ENCODE peak calls at places on chromosomes 7 and 10, in eight cellular contexts. F, V, X, O, H, A, E and M are unnamed samples.
A peak's percentile ranks its signal among the peaks of the same experiment; 100 is the strongest.

GRCh38 chr10:95559466-95559865 is 1.7 kb downstream of the SORBS1 start:
- DNase-seq in F (no peak), V (peak; percentile 61), X (no peak), O (no peak), H (no peak), A (no peak), E (no peak), M (no peak)

GRCh38 chr7:99375070-99375807 is 709 bp downstream of the ARPC1B start:
- DNase-seq in F (peak; percentile 79), V (peak; percentile 71), X (no peak), O (no peak), H (peak; percentile 85), A (peak; percentile 93), E (peak; percentile 64), M (peak; percentile 97)

GRCh38 chr10:119602241-119603095 is 5.7 kb upstream of the TIAL1 start:
- DNase-seq in F (no peak), V (peak; percentile 86), X (no peak), O (no peak), H (no peak), A (no peak), E (peak; percentile 31), M (peak; percentile 40)

GRCh38 chr10:132175907-132176581 is 10.7 kb upstream of the DPYSL4 start:
- DNase-seq in F (no peak), V (peak; percentile 44), X (no peak), O (no peak), H (no peak), A (no peak), E (peak; percentile 25), M (no peak)

GRCh38 chr10:6014241-6014761 is 37.0 kb upstream of the IL15RA start:
- DNase-seq in F (peak; percentile 82), V (peak; percentile 80), X (no peak), O (no peak), H (no peak), A (no peak), E (peak; percentile 34), M (no peak)

GRCh38 chr10:3782456-3783312 is 2.3 kb downstream of the KLF6 start:
- DNase-seq in F (peak; percentile 75), V (no peak), X (peak; percentile 97), O (no peak), H (peak; percentile 59), A (peak; percentile 65), E (peak; percentile 82), M (peak; percentile 54)

GRCh38 chr7:157612664-157613561 is 276.1 kb downstream of the DNAJB6 start:
- DNase-seq in F (peak; percentile 40), V (peak; percentile 6), X (no peak), O (no peak), H (peak; percentile 40), A (no peak), E (no peak), M (peak; percentile 88)

GRCh38 chr10:72081772-72082590 is 6.4 kb downstream of the SPOCK2 start:
- DNase-seq in F (no peak), V (no peak), X (no peak), O (peak; percentile 44), H (no peak), A (no peak), E (no peak), M (no peak)

GRCh38 chr10:71368639-71369038 is 28.1 kb upstream of the CDH23 start:
- DNase-seq in F (no peak), V (peak; percentile 11), X (no peak), O (no peak), H (no peak), A (no peak), E (peak; percentile 16), M (no peak)

GRCh38 chr10:49598986-49599385 is 11.1 kb upstream of the SLC18A3 start:
- DNase-seq in F (no peak), V (no peak), X (peak; percentile 56), O (no peak), H (no peak), A (no peak), E (no peak), M (no peak)

GRCh38 chr10:9243861-9244515 is 1189.5 kb downstream of the GATA3 start:
- DNase-seq in F (no peak), V (no peak), X (no peak), O (no peak), H (no peak), A (no peak), E (no peak), M (no peak)

DNA sequence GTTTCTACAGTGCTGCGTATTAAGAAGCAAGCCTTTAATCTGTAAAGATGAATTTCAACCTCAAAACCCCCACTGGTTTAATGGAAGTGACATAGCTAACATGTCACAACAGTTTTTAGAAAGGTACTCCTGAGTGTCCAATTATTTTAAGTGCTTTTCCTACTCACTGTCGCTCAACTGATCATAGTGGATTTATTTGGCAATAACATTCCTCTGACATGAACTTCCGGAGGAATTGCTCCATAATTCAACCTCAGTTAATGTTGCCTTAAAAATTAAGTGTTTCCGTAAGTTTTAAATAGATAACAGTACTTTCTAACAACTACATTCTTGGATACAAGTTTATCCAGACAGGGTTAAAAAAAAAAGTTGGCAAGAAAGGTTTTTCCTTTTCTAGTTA is 57.4 kb downstream of the AGMO start:
- DNase-seq in F (no peak), V (no peak), X (no peak), O (no peak), H (no peak), A (no peak), E (no peak), M (no peak)
- TF ChIP-seq CTCF in F (no peak), V (no peak), X (no peak), O (no peak), H (no peak), A (no peak), E (no peak), M (no peak)

DNA sequence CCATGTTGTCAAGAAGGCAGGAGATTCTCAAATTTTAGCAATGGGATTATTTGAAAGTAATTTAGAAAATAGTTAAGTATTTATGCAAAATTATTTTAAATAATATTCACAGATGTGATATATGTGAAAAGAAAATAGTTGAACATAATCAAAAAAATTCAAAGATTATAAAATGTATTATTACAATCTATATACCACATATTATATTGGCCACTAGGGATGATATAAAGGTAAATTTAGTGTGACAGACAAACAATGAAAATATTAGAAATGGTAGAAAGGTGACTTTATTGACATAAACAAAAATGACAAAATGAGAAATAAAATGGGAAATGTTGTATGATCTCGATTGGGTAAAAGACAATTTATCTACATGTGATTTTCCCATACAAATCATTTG is 385.5 kb downstream of the PCDH15 start:
- DNase-seq in F (no peak), V (no peak), X (no peak), O (no peak), H (no peak), A (no peak), E (no peak), M (no peak)
- H3K4me3 ChIP-seq in F (no peak overlapping the region), V (no peak overlapping the region), X (no peak overlapping the region), O (no peak overlapping the region), H (no peak overlapping the region), A (no peak overlapping the region), E (no peak overlapping the region), M (no peak overlapping the region)

DNA sequence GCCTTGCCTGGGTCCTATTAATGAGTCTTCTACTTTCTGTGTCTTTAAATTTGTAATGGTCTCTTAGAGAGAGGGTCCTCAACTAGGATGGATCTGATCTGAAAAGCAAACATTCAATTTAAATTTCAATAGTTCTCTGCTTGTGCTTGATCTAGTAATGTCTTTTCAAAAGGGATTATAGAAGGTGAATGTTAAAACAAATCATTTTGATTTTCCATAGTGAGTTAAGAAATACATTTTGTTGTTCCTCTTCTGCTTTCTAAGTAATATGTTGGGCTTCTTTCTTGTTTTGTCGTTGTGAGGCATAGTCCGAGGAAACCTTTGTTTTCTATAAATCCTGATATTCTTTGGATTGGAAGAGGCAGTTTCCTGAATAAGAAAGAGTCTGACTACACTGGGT is 18.8 kb downstream of the NRF1 start:
- DNase-seq in F (no peak), V (no peak), X (no peak), O (no peak), H (no peak), A (no peak), E (no peak), M (no peak)
- H3K27ac ChIP-seq in F (no peak overlapping the region), V (no peak overlapping the region), X (no peak overlapping the region), O (no peak overlapping the region), H (no peak overlapping the region), A (no peak overlapping the region), E (no peak overlapping the region), M (no peak overlapping the region)

GRCh38 chr7:27662490-27663205 is at the start of gene HIBADH:
- DNase-seq in F (peak; percentile 100), V (peak; percentile 99), X (peak; percentile 100), O (peak; percentile 92), H (peak; percentile 99), A (peak; percentile 96), E (peak; percentile 98), M (peak; percentile 99)
- TF ChIP-seq CTCF in F (no peak), V (no peak), X (no peak), O (no peak), H (peak; percentile 44), A (no peak), E (peak; percentile 53), M (no peak)

DNA sequence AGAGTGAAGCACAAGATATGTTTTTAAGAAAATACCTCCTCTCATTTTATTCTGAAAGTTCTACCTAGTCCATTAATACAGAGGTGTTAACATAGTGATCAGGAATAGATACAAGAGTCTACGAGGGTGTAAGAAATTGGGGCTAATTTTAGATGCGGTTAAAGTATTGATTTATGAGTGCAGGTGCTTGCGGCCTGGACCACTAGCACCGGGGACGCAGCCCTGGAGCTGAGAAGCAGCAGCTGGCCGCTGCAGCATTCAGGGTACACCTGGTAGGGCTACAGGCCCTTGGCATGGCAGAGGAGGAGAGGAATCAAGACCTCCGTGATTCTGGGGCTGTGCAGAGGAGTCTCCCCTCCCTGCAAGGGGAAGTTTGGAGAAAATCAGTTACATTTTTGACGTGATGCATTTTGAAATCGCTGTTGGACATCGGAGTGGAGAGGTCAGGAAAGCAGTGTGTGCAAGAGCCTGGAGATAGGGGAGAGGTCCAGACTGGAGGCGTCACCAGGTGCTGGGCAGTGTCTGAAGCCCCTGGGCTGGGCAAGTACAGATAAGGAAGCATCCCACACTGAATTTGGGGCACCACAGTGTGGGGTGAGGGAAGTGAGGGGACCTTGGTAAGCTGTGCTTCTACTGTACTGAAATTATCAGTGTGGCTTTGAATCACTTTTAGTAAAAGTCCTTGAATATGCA is 112.3 kb downstream of the VWC2 start:
- DNase-seq in F (no peak), V (no peak), X (no peak), O (no peak), H (no peak), A (no peak), E (no peak), M (no peak)
- H3K4me3 ChIP-seq in F (no peak overlapping the region), V (no peak overlapping the region), X (no peak overlapping the region), O (no peak overlapping the region), H (no peak overlapping the region), A (no peak overlapping the region), E (no peak overlapping the region), M (no peak overlapping the region)